ENCODE peak calls at places on chromosomes 1 and 21, in five cellular contexts. R is upper lobe of left lung, P is HCT116, B is heart left ventricle, S is natural killer cell. X is an unnamed sample.

GRCh38 chr1:209617755-209618154 is 34.2 kb downstream of the CAMK1G start:
- ATAC-seq in S (no peak), P (no peak), B (no peak), R (no peak), X (no peak)

GRCh38 chr1:87647436-87648177 is 318.9 kb downstream of the LMO4 start:
- ATAC-seq in B (no peak), P (no peak), S (no peak), R (no peak), X (no peak)

GRCh38 chr1:181583598-181583997 is 100.3 kb downstream of the CACNA1E start:
- ATAC-seq in B (no peak), R (no peak), P (peak; percentile 60), S (no peak), X (no peak)

GRCh38 chr1:217139513-217139912 is 416.3 kb upstream of the ESRRG start:
- ATAC-seq in S (no peak), R (no peak), B (peak; percentile 52), P (no peak), X (no peak)

GRCh38 chr1:199178646-199179045 is 539.8 kb downstream of the PTPRC start:
- ATAC-seq in P (no peak), S (no peak), B (no peak), R (no peak), X (no peak)

GRCh38 chr1:208581252-208581651 is 337.1 kb upstream of the PLXNA2 start:
- ATAC-seq in R (no peak), B (no peak), P (no peak), S (no peak), X (no peak)

GRCh38 chr1:15020943-15021745 is 132.4 kb upstream of the TMEM51 start:
- ATAC-seq in R (no peak), S (no peak), P (peak; percentile 53), B (peak; percentile 90), X (peak; percentile 48)

GRCh38 chr1:190140644-190141043 is 337.0 kb downstream of the BRINP3 start:
- ATAC-seq in B (no peak), S (no peak), P (no peak), R (no peak), X (no peak)

GRCh38 chr1:101237229-101237837 is 514 bp downstream of the S1PR1 start:
- ATAC-seq in P (no peak), R (peak; percentile 16), S (no peak), B (no peak), X (no peak)

GRCh38 chr21:37833301-37833700 is 83.0 kb downstream of the KCNJ6 start:
- ATAC-seq in P (no peak), B (no peak), S (no peak), R (no peak), X (no peak)

GRCh38 chr1:31705080-31705866 is 1.5 kb upstream of the COL16A1 start:
- ATAC-seq in R (peak; percentile 16), S (peak; percentile 94), P (peak; percentile 72), B (peak; percentile 23), X (peak; percentile 23)
- TF ChIP-seq CTCF in R (peak; percentile 19), S (no peak), P (peak; percentile 14), B (peak; percentile 31), X (peak; percentile 61)

GRCh38 chr1:118459871-118460270 is 274.8 kb upstream of the SPAG17 start:
- ATAC-seq in P (no peak), S (no peak), R (no peak), B (no peak), X (no peak)

GRCh38 chr1:118461154-118461553 is 276.1 kb upstream of the SPAG17 start:
- ATAC-seq in B (no peak), S (no peak), R (no peak), P (no peak), X (no peak)
- TF ChIP-seq CTCF in B (no peak), S (no peak), R (no peak), P (peak; percentile 14), X (no peak)

GRCh38 chr1:74641161-74641560 is 32.4 kb downstream of the ERICH3 start:
- ATAC-seq in P (no peak), R (no peak), B (no peak), S (no peak), X (no peak)
- TF ChIP-seq CTCF in P (no peak), R (no peak), B (no peak), S (no peak), X (no peak)

GRCh38 chr1:115466433-115466832 is 128.4 kb upstream of the NGF start:
- ATAC-seq in S (no peak), P (no peak), R (no peak), B (no peak), X (no peak)
- TF ChIP-seq CTCF in S (no peak), P (peak; percentile 21), R (no peak), B (no peak), X (no peak)

GRCh38 chr1:159927887-159928431 is 2.7 kb upstream of the TAGLN2 start:
- ATAC-seq in S (no peak), B (no peak), P (no peak), R (no peak), X (no peak)
- TF ChIP-seq CTCF in S (no peak), B (no peak), P (no peak), R (no peak), X (no peak)

GRCh38 chr1:185652348-185652747 is 81.8 kb upstream of the HMCN1 start:
- ATAC-seq in R (no peak), S (no peak), P (peak; percentile 74), B (no peak), X (no peak)
- TF ChIP-seq CTCF in R (no peak), S (no peak), P (peak; percentile 44), B (no peak), X (no peak)

GRCh38 chr1:211258310-211258755 is 833 bp upstream of the RCOR3 start:
- ATAC-seq in R (peak; percentile 74), P (peak; percentile 33), S (peak; percentile 11), B (peak; percentile 64), X (peak; percentile 63)
- TF ChIP-seq CTCF in R (no peak), P (peak; percentile 15), S (no peak), B (no peak), X (no peak)